ENCODE peak calls at places on chromosomes 4 and X, in nine cellular contexts. M, H, Z, R, P, G, V, B and U are unnamed samples.

GRCh38 chr4:158622251-158622650 is 49.4 kb downstream of the C4orf46 start:
- DNase-seq in M (no peak), P (no peak), R (no peak), H (no peak), B (no peak), G (no peak), V (no peak), Z (no peak), U (no peak)

GRCh38 chr4:101191302-101192098 is 155.8 kb downstream of the PPP3CA start:
- DNase-seq in M (peak), R (peak), H (peak), B (peak), G (peak), V (peak), P (peak), Z (peak), U (no peak)

GRCh38 chr4:10529256-10529890 is 72.1 kb upstream of the ZNF518B start:
- DNase-seq in V (no peak), G (no peak), Z (no peak), B (peak), H (no peak), P (no peak), M (no peak), R (no peak), U (no peak)

GRCh38 chrX:69323786-69324720 is 158.8 kb upstream of the PJA1 start:
- DNase-seq in B (no peak), H (no peak), M (no peak), G (no peak), R (no peak), V (no peak), Z (no peak), P (no peak), U (no peak)

GRCh38 chrX:48083212-48083611 is 11.8 kb upstream of the ZNF630 start:
- DNase-seq in Z (peak), B (peak), M (peak), H (peak), R (no peak), G (peak), V (no peak), P (peak), U (no peak)

GRCh38 chr4:96525901-96526300 is 686.0 kb downstream of the PDHA2 start:
- DNase-seq in M (no peak), V (no peak), R (no peak), P (no peak), G (no peak), B (no peak), Z (no peak), H (no peak), U (no peak)

GRCh38 chrX:141928432-141928831 is 24.7 kb downstream of the MAGEC1 start:
- DNase-seq in H (no peak), P (no peak), M (no peak), G (no peak), B (no peak), R (no peak), Z (no peak), V (no peak), U (no peak)

GRCh38 chrX:3326721-3327120 is 19.7 kb downstream of the MXRA5 start:
- DNase-seq in R (no peak), Z (no peak), V (no peak), G (no peak), M (no peak), H (no peak), P (no peak), B (no peak), U (no peak)

GRCh38 chr4:187893418-187893817 is 102.2 kb upstream of the ZFP42 start:
- DNase-seq in H (no peak), B (no peak), P (no peak), G (no peak), R (no peak), V (no peak), Z (no peak), M (no peak), U (no peak)
- TF ChIP-seq POLR2A in H (no peak), B (no peak), P (no peak), G (no peak), R (no peak), V (no peak), Z (no peak), M (no peak), U (no peak)

DNA sequence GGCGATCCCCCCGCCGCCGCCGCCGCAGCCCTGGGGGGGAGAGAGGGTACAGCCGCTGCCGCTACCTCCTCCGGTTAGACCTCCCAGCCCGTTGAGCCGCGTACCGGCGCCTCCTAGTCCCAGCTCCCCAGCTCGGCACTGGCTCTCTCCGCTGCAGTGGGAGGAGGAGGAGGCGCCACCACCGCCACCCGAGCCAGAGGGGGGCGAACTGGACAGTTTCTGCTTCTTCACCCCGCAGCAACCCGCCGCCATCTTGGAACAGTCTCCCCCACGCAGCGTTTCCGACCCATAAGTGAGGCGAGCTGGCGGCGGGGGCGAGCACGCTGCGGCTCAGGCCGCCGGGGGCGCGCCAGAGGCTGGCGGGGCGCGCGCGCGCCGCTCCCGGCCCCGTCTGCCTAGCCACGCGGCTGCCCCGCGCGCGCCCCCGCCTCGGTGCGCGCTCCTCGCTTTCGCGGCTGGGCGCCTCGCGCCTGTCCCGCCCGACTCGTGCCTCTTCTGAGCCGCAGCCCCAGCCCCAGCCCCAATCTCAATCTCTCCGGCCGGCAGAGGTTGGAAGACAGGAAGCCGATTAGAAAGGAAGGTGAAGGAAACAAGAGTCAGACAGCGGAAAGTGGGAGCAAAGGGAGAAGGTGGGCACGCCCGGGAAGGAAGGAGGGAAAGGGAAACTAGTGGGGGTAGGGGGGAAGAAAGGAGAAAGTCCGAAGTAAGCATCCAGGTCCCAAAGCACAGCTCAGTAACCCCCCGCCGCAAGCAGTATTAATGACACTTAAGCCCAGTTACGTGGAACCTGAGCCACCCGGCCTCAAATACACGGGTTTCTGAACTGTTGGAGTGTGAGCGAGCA is at the start of gene AMMECR1:
- DNase-seq in Z (peak), M (peak), H (peak), G (peak), R (peak), V (peak), P (peak), B (peak), U (peak)
- TF ChIP-seq POLR2A in Z (peak), M (no peak), H (no peak), G (peak), R (peak), V (no peak), P (peak), B (peak), U (peak)

DNA sequence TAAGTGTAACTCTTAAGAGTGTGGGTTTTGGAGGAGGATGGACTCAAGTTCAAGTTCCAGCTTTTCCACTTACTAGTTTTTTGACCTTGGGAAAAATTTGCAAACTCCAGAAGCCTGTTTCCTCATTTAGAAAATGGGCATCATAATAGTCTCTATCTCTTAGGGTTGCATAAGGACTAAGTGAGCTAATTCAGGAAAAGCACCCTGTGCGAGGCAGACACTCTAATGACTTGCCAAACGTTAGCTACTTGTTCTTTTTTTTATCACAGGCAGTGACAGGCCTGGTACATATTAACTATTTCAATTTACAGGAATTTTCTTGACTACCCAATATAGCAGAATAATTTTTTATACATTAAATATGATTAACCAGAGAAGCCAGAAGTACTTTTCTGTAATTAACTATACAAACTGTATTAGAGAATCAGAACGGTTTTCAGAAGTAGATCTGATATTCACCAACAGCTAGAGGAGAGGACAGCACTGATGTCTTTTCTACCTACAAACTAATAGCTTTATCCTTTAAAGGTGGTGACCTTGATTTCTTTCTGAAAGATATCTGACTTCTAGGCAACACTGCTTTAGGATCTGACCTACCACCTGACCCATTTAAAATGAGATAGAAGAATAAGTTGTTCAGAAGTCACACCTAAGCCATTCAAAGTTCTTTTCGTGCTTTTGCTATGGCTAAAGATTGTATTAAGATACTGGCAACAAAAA is 139.6 kb upstream of the HAND2 start:
- DNase-seq in V (no peak), P (peak), Z (no peak), H (no peak), B (no peak), M (peak), R (no peak), G (no peak), U (no peak)
- TF ChIP-seq POLR2A in V (no peak), P (no peak), Z (no peak), H (no peak), B (no peak), M (no peak), R (no peak), G (no peak), U (no peak)

GRCh38 chrX:118345401-118346257 is at the start of gene WDR44:
- DNase-seq in M (peak), H (peak), Z (peak), B (peak), G (peak), V (peak), R (peak), P (peak), U (peak)
- TF ChIP-seq POLR2A in M (no peak), H (peak), Z (peak), B (peak), G (peak), V (peak), R (peak), P (peak), U (peak)

DNA sequence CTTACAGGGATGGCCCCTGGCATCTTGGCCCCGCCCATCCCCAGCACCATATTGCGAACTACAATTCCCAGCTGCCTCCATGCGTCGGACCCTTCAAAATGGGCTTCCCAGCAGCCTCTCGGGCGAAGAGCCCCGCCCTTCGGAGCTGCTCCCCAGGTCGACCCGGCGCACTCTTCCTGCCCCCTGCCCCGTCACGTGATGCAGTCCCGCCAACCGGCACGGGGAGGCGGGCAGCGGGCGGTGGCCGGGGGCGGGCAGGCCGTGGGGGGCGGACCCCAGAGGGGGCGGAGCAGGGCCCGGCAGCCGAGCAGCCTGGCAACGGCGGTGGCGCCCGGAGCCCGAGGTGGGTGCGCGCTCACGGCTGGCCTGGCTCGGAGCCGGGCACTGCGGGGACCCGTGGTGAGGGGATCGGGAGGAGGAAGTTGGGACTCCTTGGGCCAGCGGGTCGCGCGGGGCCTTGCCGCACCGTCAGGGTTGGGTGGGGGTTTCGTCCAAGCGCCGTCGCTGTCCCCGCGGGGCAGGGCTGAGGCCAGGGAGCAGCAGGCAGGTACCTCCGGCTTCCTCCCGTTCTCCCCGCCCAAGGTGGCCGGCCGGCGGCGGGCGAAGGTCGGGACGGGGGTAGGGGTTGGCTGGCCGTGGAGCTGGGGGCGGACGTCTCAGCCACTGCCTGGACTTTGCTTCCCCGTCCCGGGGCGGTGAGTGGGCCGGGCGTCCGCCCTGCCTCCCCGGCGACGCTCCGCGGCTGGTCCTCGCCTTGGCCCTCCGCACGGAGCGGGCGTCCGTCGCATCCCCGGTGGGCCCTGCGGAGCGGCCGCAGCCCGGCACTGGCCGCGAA is at the start of gene MTM1:
- DNase-seq in P (peak), B (peak), V (peak), G (peak), Z (peak), R (peak), M (peak), H (peak), U (peak)
- TF ChIP-seq POLR2A in P (peak), B (peak), V (peak), G (peak), Z (peak), R (peak), M (no peak), H (no peak), U (peak)

GRCh38 chrX:40148439-40149285 is 50.9 kb upstream of the BCOR start:
- DNase-seq in M (no peak), G (no peak), V (no peak), P (no peak), Z (no peak), H (no peak), R (no peak), B (no peak), U (no peak)
- TF ChIP-seq POLR2A in M (no peak), G (no peak), V (no peak), P (no peak), Z (no peak), H (no peak), R (no peak), B (no peak), U (no peak)